ENCODE peak calls at places on chromosomes 4 and X, in ten cellular contexts. One of them, this sample, is unnamed.

GRCh38 chr4:177119021-177119461 is 190.6 kb upstream of the NEIL3 start:
- DNase-seq in A673: no peak
- DNase-seq in testis: no peak
- DNase-seq in fibroblast of the aortic adventitia: peak
- DNase-seq in fibroblast of pulmonary artery: peak
- DNase-seq in mammary epithelial cell: no peak
- DNase-seq in fibroblast of mammary gland: peak
- DNase-seq in PC-3: no peak
- DNase-seq in heart right ventricle: no peak
- DNase-seq in upper lobe of right lung: no peak
- DNase-seq in this sample: no peak

GRCh38 chr4:165096776-165097175 is 15.9 kb downstream of the TMEM192 start:
- DNase-seq in A673: peak
- DNase-seq in testis: no peak
- DNase-seq in fibroblast of the aortic adventitia: peak
- DNase-seq in fibroblast of pulmonary artery: peak
- DNase-seq in mammary epithelial cell: no peak
- DNase-seq in fibroblast of mammary gland: peak
- DNase-seq in PC-3: peak
- DNase-seq in heart right ventricle: no peak
- DNase-seq in upper lobe of right lung: no peak
- DNase-seq in this sample: no peak

GRCh38 chr4:61462451-61463326 is 262.6 kb downstream of the ADGRL3 start:
- DNase-seq in A673: no peak
- DNase-seq in testis: no peak
- DNase-seq in fibroblast of the aortic adventitia: peak
- DNase-seq in fibroblast of pulmonary artery: peak
- DNase-seq in mammary epithelial cell: peak
- DNase-seq in fibroblast of mammary gland: peak
- DNase-seq in PC-3: peak
- DNase-seq in heart right ventricle: no peak
- DNase-seq in upper lobe of right lung: no peak
- DNase-seq in this sample: no peak

GRCh38 chrX:103483720-103484119 is 35.6 kb downstream of the RAB40A start:
- DNase-seq in A673: no peak
- DNase-seq in testis: no peak
- DNase-seq in fibroblast of the aortic adventitia: no peak
- DNase-seq in fibroblast of pulmonary artery: no peak
- DNase-seq in mammary epithelial cell: no peak
- DNase-seq in fibroblast of mammary gland: no peak
- DNase-seq in PC-3: no peak
- DNase-seq in heart right ventricle: no peak
- DNase-seq in upper lobe of right lung: no peak
- DNase-seq in this sample: no peak

GRCh38 chrX:31201503-31201902 is 129.7 kb upstream of the FTHL17 start:
- DNase-seq in A673: no peak
- DNase-seq in testis: no peak
- DNase-seq in fibroblast of the aortic adventitia: no peak
- DNase-seq in fibroblast of pulmonary artery: no peak
- DNase-seq in mammary epithelial cell: no peak
- DNase-seq in fibroblast of mammary gland: no peak
- DNase-seq in PC-3: no peak
- DNase-seq in heart right ventricle: no peak
- DNase-seq in upper lobe of right lung: no peak
- DNase-seq in this sample: no peak

GRCh38 chr4:14910411-14910810 is 91.9 kb upstream of the CPEB2 start:
- DNase-seq in A673: no peak
- DNase-seq in testis: no peak
- DNase-seq in fibroblast of the aortic adventitia: peak
- DNase-seq in fibroblast of pulmonary artery: peak
- DNase-seq in mammary epithelial cell: no peak
- DNase-seq in fibroblast of mammary gland: no peak
- DNase-seq in PC-3: no peak
- DNase-seq in heart right ventricle: no peak
- DNase-seq in upper lobe of right lung: no peak
- DNase-seq in this sample: no peak

GRCh38 chr4:67660418-67660817 is 40.5 kb downstream of the UBA6 start:
- DNase-seq in A673: no peak
- DNase-seq in testis: no peak
- DNase-seq in fibroblast of the aortic adventitia: no peak
- DNase-seq in fibroblast of pulmonary artery: no peak
- DNase-seq in mammary epithelial cell: no peak
- DNase-seq in fibroblast of mammary gland: no peak
- DNase-seq in PC-3: no peak
- DNase-seq in heart right ventricle: no peak
- DNase-seq in upper lobe of right lung: no peak
- DNase-seq in this sample: no peak

GRCh38 chr4:122243785-122244184 is 91.7 kb downstream of the BLTP1 start:
- DNase-seq in A673: no peak
- DNase-seq in testis: no peak
- DNase-seq in fibroblast of the aortic adventitia: no peak
- DNase-seq in fibroblast of pulmonary artery: no peak
- DNase-seq in mammary epithelial cell: no peak
- DNase-seq in fibroblast of mammary gland: no peak
- DNase-seq in PC-3: no peak
- DNase-seq in heart right ventricle: no peak
- DNase-seq in upper lobe of right lung: no peak
- DNase-seq in this sample: no peak

GRCh38 chr4:119284876-119285611 is 36.9 kb downstream of the FABP2 start:
- DNase-seq in A673: peak
- DNase-seq in testis: no peak
- DNase-seq in fibroblast of the aortic adventitia: peak
- DNase-seq in fibroblast of pulmonary artery: peak
- DNase-seq in mammary epithelial cell: peak
- DNase-seq in fibroblast of mammary gland: peak
- DNase-seq in PC-3: peak
- DNase-seq in heart right ventricle: no peak
- DNase-seq in upper lobe of right lung: no peak
- DNase-seq in this sample: no peak

GRCh38 chrX:131821945-131822622 is 201.0 kb upstream of the STK26 start:
- DNase-seq in A673: peak
- DNase-seq in testis: no peak
- DNase-seq in fibroblast of the aortic adventitia: peak
- DNase-seq in fibroblast of pulmonary artery: no peak
- DNase-seq in mammary epithelial cell: peak
- DNase-seq in fibroblast of mammary gland: peak
- DNase-seq in PC-3: no peak
- DNase-seq in heart right ventricle: no peak
- DNase-seq in upper lobe of right lung: no peak
- DNase-seq in this sample: no peak

DNA sequence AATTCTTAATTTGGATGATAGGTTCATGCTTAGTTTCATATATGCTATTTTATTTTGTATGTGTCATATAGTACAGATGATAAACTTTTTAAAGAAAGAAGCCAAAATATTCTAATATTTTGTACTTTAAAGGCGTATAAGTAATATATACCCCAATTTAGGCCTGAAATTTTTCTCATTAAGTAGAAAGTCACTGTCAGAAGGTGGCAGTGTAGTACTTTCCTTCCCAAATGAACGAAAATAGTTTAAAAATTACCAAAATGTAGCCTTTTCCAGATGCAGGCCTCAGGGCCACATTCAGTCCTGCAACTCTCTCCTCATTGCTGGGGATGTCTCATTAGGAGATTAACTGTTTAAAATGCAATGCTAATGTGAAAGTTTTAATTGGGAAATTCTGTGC is 1263.6 kb downstream of the C4orf33 start:
- DNase-seq in A673: peak
- DNase-seq in testis: no peak
- DNase-seq in fibroblast of the aortic adventitia: peak
- DNase-seq in fibroblast of pulmonary artery: peak
- DNase-seq in mammary epithelial cell: no peak
- DNase-seq in fibroblast of mammary gland: peak
- DNase-seq in PC-3: peak
- DNase-seq in heart right ventricle: no peak
- DNase-seq in upper lobe of right lung: no peak
- DNase-seq in this sample: no peak
- TF ChIP-seq CTCF in A673: peak
- TF ChIP-seq CTCF in testis: no peak
- TF ChIP-seq CTCF in fibroblast of the aortic adventitia: peak
- TF ChIP-seq CTCF in fibroblast of pulmonary artery: peak
- TF ChIP-seq CTCF in mammary epithelial cell: peak
- TF ChIP-seq CTCF in fibroblast of mammary gland: peak
- TF ChIP-seq CTCF in PC-3: peak
- TF ChIP-seq CTCF in heart right ventricle: no peak
- TF ChIP-seq CTCF in upper lobe of right lung: no peak
- TF ChIP-seq CTCF in this sample: no peak

DNA sequence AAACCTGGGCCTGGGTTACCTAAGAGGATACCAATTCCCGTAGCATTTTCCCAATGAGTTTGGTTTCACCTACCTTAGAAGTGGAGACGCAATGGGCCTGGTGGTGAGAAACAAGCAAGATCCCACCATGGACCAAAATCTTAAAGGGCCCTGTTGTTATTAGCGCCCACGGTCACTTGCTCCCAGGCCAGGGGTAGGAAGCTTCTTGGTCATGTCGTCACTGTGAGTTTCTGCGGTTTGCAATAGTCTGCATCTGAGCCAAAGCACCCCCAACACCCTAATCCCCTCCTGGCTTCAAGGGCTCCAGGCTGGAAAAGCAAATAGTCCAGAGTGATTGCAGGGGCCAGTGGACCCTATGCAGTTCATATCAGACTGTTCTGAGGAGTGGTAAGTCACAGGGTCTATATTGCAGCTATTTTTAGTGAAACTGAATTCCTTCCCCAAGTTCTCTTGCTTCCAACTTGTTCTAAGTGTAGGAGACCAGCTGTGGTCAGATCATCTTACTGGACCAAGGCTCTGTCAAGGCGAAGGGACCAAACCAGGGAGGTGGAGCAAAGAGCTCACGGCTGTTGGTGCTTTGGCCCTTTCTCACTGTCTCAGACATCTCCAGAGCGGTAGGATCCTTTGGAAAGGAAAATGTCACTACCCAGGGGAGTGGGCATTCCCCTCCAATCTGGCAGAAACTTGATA is 307.9 kb upstream of the F9 start:
- DNase-seq in A673: no peak
- DNase-seq in testis: no peak
- DNase-seq in fibroblast of the aortic adventitia: no peak
- DNase-seq in fibroblast of pulmonary artery: no peak
- DNase-seq in mammary epithelial cell: no peak
- DNase-seq in fibroblast of mammary gland: no peak
- DNase-seq in PC-3: no peak
- DNase-seq in heart right ventricle: no peak
- DNase-seq in upper lobe of right lung: no peak
- DNase-seq in this sample: no peak
- TF ChIP-seq CTCF in A673: no peak
- TF ChIP-seq CTCF in testis: no peak
- TF ChIP-seq CTCF in fibroblast of the aortic adventitia: no peak
- TF ChIP-seq CTCF in fibroblast of pulmonary artery: no peak
- TF ChIP-seq CTCF in mammary epithelial cell: no peak
- TF ChIP-seq CTCF in fibroblast of mammary gland: no peak
- TF ChIP-seq CTCF in PC-3: no peak
- TF ChIP-seq CTCF in heart right ventricle: no peak
- TF ChIP-seq CTCF in upper lobe of right lung: no peak
- TF ChIP-seq CTCF in this sample: no peak

GRCh38 chr4:112633477-112634235 is 3.1 kb downstream of the ZGRF1 start:
- DNase-seq in A673: peak
- DNase-seq in testis: no peak
- DNase-seq in fibroblast of the aortic adventitia: peak
- DNase-seq in fibroblast of pulmonary artery: peak
- DNase-seq in mammary epithelial cell: peak
- DNase-seq in fibroblast of mammary gland: peak
- DNase-seq in PC-3: peak
- DNase-seq in heart right ventricle: no peak
- DNase-seq in upper lobe of right lung: no peak
- DNase-seq in this sample: no peak
- TF ChIP-seq CTCF in A673: peak
- TF ChIP-seq CTCF in testis: peak
- TF ChIP-seq CTCF in fibroblast of the aortic adventitia: peak
- TF ChIP-seq CTCF in fibroblast of pulmonary artery: peak
- TF ChIP-seq CTCF in mammary epithelial cell: peak
- TF ChIP-seq CTCF in fibroblast of mammary gland: peak
- TF ChIP-seq CTCF in PC-3: peak
- TF ChIP-seq CTCF in heart right ventricle: peak
- TF ChIP-seq CTCF in upper lobe of right lung: peak
- TF ChIP-seq CTCF in this sample: peak

GRCh38 chr4:173415885-173416658 is 17.2 kb upstream of the SCRG1 start:
- DNase-seq in A673: peak
- DNase-seq in testis: peak
- DNase-seq in fibroblast of the aortic adventitia: no peak
- DNase-seq in fibroblast of pulmonary artery: no peak
- DNase-seq in mammary epithelial cell: peak
- DNase-seq in fibroblast of mammary gland: no peak
- DNase-seq in PC-3: no peak
- DNase-seq in heart right ventricle: peak
- DNase-seq in upper lobe of right lung: peak
- DNase-seq in this sample: peak
- TF ChIP-seq CTCF in A673: peak
- TF ChIP-seq CTCF in testis: no peak
- TF ChIP-seq CTCF in fibroblast of the aortic adventitia: no peak
- TF ChIP-seq CTCF in fibroblast of pulmonary artery: no peak
- TF ChIP-seq CTCF in mammary epithelial cell: no peak
- TF ChIP-seq CTCF in fibroblast of mammary gland: no peak
- TF ChIP-seq CTCF in PC-3: no peak
- TF ChIP-seq CTCF in heart right ventricle: no peak
- TF ChIP-seq CTCF in upper lobe of right lung: peak
- TF ChIP-seq CTCF in this sample: peak

GRCh38 chr4:3305610-3306371 is 13.0 kb downstream of the RGS12 start:
- DNase-seq in A673: peak
- DNase-seq in testis: no peak
- DNase-seq in fibroblast of the aortic adventitia: no peak
- DNase-seq in fibroblast of pulmonary artery: peak
- DNase-seq in mammary epithelial cell: no peak
- DNase-seq in fibroblast of mammary gland: no peak
- DNase-seq in PC-3: no peak
- DNase-seq in heart right ventricle: no peak
- DNase-seq in upper lobe of right lung: peak
- DNase-seq in this sample: no peak
- TF ChIP-seq CTCF in A673: no peak
- TF ChIP-seq CTCF in testis: no peak
- TF ChIP-seq CTCF in fibroblast of the aortic adventitia: no peak
- TF ChIP-seq CTCF in fibroblast of pulmonary artery: no peak
- TF ChIP-seq CTCF in mammary epithelial cell: no peak
- TF ChIP-seq CTCF in fibroblast of mammary gland: no peak
- TF ChIP-seq CTCF in PC-3: no peak
- TF ChIP-seq CTCF in heart right ventricle: no peak
- TF ChIP-seq CTCF in upper lobe of right lung: no peak
- TF ChIP-seq CTCF in this sample: no peak

DNA sequence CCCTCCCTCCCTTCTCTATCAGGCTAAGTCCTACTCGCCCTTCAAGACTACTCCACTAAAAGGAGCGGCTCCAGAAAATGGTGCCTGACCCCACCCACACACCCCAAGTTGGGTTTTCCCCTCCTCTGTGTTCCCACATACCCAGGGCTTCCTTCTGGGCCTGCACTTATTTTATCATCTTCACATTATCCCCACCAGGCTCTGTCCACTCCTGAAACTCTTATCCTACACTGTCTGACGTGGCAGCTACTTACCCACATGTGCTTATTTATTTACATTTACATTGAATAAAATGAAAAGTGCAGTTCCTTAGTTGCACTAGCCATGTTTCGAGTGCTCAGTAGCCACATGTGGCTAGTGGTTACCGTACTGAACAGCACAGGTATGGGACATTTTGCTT is 5.1 kb upstream of the KDM5C start:
- DNase-seq in A673: no peak
- DNase-seq in testis: no peak
- DNase-seq in fibroblast of the aortic adventitia: no peak
- DNase-seq in fibroblast of pulmonary artery: no peak
- DNase-seq in mammary epithelial cell: no peak
- DNase-seq in fibroblast of mammary gland: no peak
- DNase-seq in PC-3: no peak
- DNase-seq in heart right ventricle: no peak
- DNase-seq in upper lobe of right lung: no peak
- DNase-seq in this sample: no peak
- TF ChIP-seq CTCF in A673: no peak
- TF ChIP-seq CTCF in testis: no peak
- TF ChIP-seq CTCF in fibroblast of the aortic adventitia: no peak
- TF ChIP-seq CTCF in fibroblast of pulmonary artery: no peak
- TF ChIP-seq CTCF in mammary epithelial cell: no peak
- TF ChIP-seq CTCF in fibroblast of mammary gland: no peak
- TF ChIP-seq CTCF in PC-3: no peak
- TF ChIP-seq CTCF in heart right ventricle: no peak
- TF ChIP-seq CTCF in upper lobe of right lung: no peak
- TF ChIP-seq CTCF in this sample: no peak